ENCODE peak calls at places on chromosomes 7 and 10, in six cellular contexts. Y is mammary epithelial cell, O is lower lobe of right lung, Z is heart left ventricle, I is stomach, M is aorta. H is an unnamed sample. For H3K4me1, the result is how much of the 10 kb centered on the place peaks cover.

GRCh38 chr10:86613905-86614304 is 40.4 kb upstream of the OPN4 start:
- DNase-seq in Y (no peak), O (no peak), Z (no peak), I (no peak), M (no peak), H (no peak)

GRCh38 chr7:44767912-44768662 is 19.4 kb downstream of the ZMIZ2 start:
- DNase-seq in Y (no peak), O (no peak), Z (peak), I (peak), M (peak), H (peak)

GRCh38 chr7:106840342-106840741 is 24.7 kb upstream of the PIK3CG start:
- DNase-seq in Y (peak), O (no peak), Z (no peak), I (no peak), M (no peak), H (no peak)

GRCh38 chr7:128982105-128982504 is 44.4 kb downstream of the IRF5 start:
- DNase-seq in Y (no peak), O (no peak), Z (no peak), I (no peak), M (no peak), H (no peak)

GRCh38 chr10:43336641-43337318 is 34.7 kb upstream of the FXYD4 start:
- DNase-seq in Y (no peak), O (no peak), Z (peak), I (no peak), M (no peak), H (no peak)

GRCh38 chr7:2044883-2045471 is 187.8 kb downstream of the MAD1L1 start:
- DNase-seq in Y (no peak), O (peak), Z (no peak), I (no peak), M (peak), H (peak)

GRCh38 chr10:62618576-62619408 is 185.7 kb upstream of the ADO start:
- DNase-seq in Y (no peak), O (peak), Z (peak), I (no peak), M (no peak), H (no peak)

GRCh38 chr10:86365346-86366032 is 1.1 kb downstream of the GRID1 start:
- DNase-seq in Y (no peak), O (no peak), Z (no peak), I (no peak), M (peak), H (no peak)

GRCh38 chr7:151680810-151681209 is 161.1 kb upstream of the RHEB start:
- DNase-seq in Y (no peak), O (no peak), Z (no peak), I (peak), M (peak), H (no peak)

GRCh38 chr7:125169088-125169487 is 239.5 kb upstream of the POT1 start:
- DNase-seq in Y (no peak), O (no peak), Z (no peak), I (no peak), M (no peak), H (no peak)

GRCh38 chr10:93294004-93294403 is 188.1 kb downstream of the MYOF start:
- DNase-seq in Y (peak), O (no peak), Z (no peak), I (no peak), M (no peak), H (no peak)

GRCh38 chr7:20282960-20283359 is 47.7 kb upstream of the ITGB8 start:
- DNase-seq in Y (no peak), O (no peak), Z (no peak), I (no peak), M (no peak), H (no peak)

GRCh38 chr10:97788552-97789442 is 17.0 kb upstream of the SFRP5 start:
- DNase-seq in Y (no peak), O (peak), Z (peak), I (peak), M (no peak), H (peak)

GRCh38 chr10:31977440-31978157 is 49.0 kb upstream of the ARHGAP12 start:
- DNase-seq in Y (peak), O (no peak), Z (no peak), I (no peak), M (no peak), H (no peak)

GRCh38 chr10:19412531-19412930 is 363.9 kb downstream of the MALRD1 start:
- DNase-seq in Y (peak), O (no peak), Z (no peak), I (no peak), M (no peak), H (no peak)

GRCh38 chr10:13707156-13707881 is 120.6 kb downstream of the PRPF18 start:
- DNase-seq in Y (peak), O (peak), Z (peak), I (peak), M (peak), H (peak)

GRCh38 chr10:111934926-111935325 is 248.6 kb downstream of the GPAM start:
- DNase-seq in Y (no peak), O (no peak), Z (no peak), I (no peak), M (no peak), H (no peak)

GRCh38 chr10:125084191-125085186 is 75.9 kb downstream of the CTBP2 start:
- DNase-seq in Y (peak), O (no peak), Z (peak), I (peak), M (peak), H (peak)

GRCh38 chr7:832292-832967 is at the start of gene SUN1:
- DNase-seq in Y (peak), O (no peak), Z (no peak), I (no peak), M (no peak), H (no peak)

GRCh38 chr7:1562611-1563051 is 6.6 kb upstream of the TMEM184A start:
- DNase-seq in Y (no peak), O (no peak), Z (no peak), I (no peak), M (no peak), H (no peak)

GRCh38 chr10:122525788-122526187 is 34.8 kb upstream of the DMBT1 start:
- DNase-seq in Y (no peak), O (no peak), Z (no peak), I (no peak), M (no peak), H (no peak)

GRCh38 chr10:118504044-118504944 is 91.2 kb downstream of the PRLHR start:
- DNase-seq in Y (peak), O (no peak), Z (no peak), I (no peak), M (no peak), H (no peak)

GRCh38 chr10:120414946-120415345 is 42.1 kb upstream of the PLPP4 start:
- DNase-seq in Y (no peak), O (no peak), Z (no peak), I (no peak), M (no peak), H (no peak)

GRCh38 chr7:55247466-55247865 is 117.7 kb upstream of the LANCL2 start:
- DNase-seq in Y (no peak), O (no peak), Z (no peak), I (no peak), M (no peak), H (no peak)

GRCh38 chr7:142867398-142868187 is 12.7 kb downstream of the EPHB6 start:
- DNase-seq in Y (no peak), O (no peak), Z (no peak), I (no peak), M (peak), H (no peak)

GRCh38 chr7:42217053-42217452 is 20.0 kb downstream of the GLI3 start:
- DNase-seq in Y (no peak), O (no peak), Z (no peak), I (no peak), M (no peak), H (no peak)

GRCh38 chr7:42212541-42213090 is 24.4 kb downstream of the GLI3 start:
- DNase-seq in Y (no peak), O (no peak), Z (no peak), I (no peak), M (no peak), H (no peak)

GRCh38 chr7:42213093-42213492 is 23.9 kb downstream of the GLI3 start:
- DNase-seq in Y (no peak), O (no peak), Z (no peak), I (no peak), M (no peak), H (no peak)

GRCh38 chr7:42217548-42217947 is 19.5 kb downstream of the GLI3 start:
- DNase-seq in Y (no peak), O (no peak), Z (no peak), I (no peak), M (no peak), H (no peak)

GRCh38 chr7:42214063-42214679 is 22.8 kb downstream of the GLI3 start:
- DNase-seq in Y (no peak), O (no peak), Z (no peak), I (no peak), M (no peak), H (no peak)
- H3K4me1 ChIP-seq in Y (under half), O (under half), Z (under half), I (under half), M (under half), H (under half)

GRCh38 chr7:12351843-12352242 is 51.8 kb downstream of the VWDE start:
- DNase-seq in Y (no peak), O (no peak), Z (no peak), I (no peak), M (no peak), H (no peak)

GRCh38 chr7:12350971-12351370 is 52.7 kb downstream of the VWDE start:
- DNase-seq in Y (no peak), O (no peak), Z (no peak), I (no peak), M (no peak), H (no peak)
- H3K4me3 ChIP-seq in Y (no peak), O (no peak), Z (no peak), I (no peak), M (no peak), H (no peak)

GRCh38 chr10:129601737-129602136 is 134.7 kb downstream of the MGMT start:
- DNase-seq in Y (no peak), O (no peak), Z (no peak), I (no peak), M (no peak), H (no peak)

GRCh38 chr10:129605266-129605985 is 138.4 kb downstream of the MGMT start:
- DNase-seq in Y (no peak), O (no peak), Z (no peak), I (no peak), M (no peak), H (no peak)

GRCh38 chr10:129604333-129605032 is 137.4 kb downstream of the MGMT start:
- DNase-seq in Y (no peak), O (no peak), Z (no peak), I (no peak), M (no peak), H (no peak)

GRCh38 chr10:129605986-129606518 is 139.0 kb downstream of the MGMT start:
- DNase-seq in Y (no peak), O (no peak), Z (no peak), I (no peak), M (no peak), H (no peak)

DNA sequence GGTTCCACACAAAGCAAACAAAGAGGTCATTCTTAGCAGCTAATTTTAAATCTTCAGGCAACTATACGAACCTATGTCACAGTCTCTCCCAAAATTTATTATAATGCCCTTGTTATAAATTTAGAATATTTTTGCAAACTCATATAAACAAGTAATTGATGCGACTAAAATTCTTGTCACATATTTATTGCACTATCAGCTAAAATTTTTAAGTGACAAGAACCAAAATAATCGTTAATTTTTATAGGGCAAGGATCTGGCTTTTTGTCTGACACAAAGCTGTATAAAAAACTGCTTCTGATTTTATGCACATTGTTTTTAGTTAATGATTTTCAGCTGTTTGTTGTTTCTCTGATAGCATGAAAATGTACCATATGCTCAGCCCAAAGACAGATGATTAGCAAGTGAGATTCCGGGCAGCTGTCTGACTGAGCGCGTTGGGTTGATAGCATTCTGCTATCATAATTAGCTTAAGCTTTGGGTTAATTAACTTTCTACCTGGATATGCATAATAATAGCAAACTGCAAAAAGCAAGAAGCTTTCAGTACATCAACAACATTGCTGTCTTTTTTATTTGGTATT is 136.0 kb downstream of the MGMT start:
- DNase-seq in Y (no peak), O (no peak), Z (no peak), I (no peak), M (no peak), H (no peak)
- H3K27ac ChIP-seq in Y (no peak), O (no peak), Z (no peak), I (no peak), M (no peak), H (no peak)

DNA sequence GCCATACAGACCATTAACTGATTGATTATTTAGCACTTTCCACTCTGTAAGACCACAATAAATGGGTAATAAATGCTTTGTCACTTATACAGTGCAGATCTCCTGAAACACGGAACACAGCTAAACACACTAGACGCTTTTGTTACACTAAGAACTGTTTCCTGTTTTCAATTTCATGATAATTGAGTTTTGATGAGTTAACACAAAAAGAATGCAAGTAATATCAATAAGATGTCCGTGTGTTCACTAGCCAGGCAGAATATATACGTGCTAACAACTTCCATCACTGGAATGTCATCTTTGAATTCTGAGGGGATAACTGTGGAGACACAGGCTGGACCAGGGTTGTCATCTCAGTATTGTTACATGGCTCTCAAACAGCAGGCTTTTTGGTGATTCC is 178.8 kb downstream of the SKAP2 start:
- DNase-seq in Y (no peak), O (no peak), Z (no peak), I (no peak), M (no peak), H (no peak)
- H3K4me1 ChIP-seq in Y (under half), O (half or more), Z (under half), I (under half), M (under half), H (under half)